ENCODE peak calls at places on chromosome 11, in nine cellular contexts. P is tibial nerve, N is sigmoid colon, W is stomach, J is transverse colon, Q is K562, B is esophagus muscularis mucosa, D is SK-N-SH, H is upper lobe of left lung. R is an unnamed sample.

GRCh38 chr11:44926036-44926435 is 24.6 kb downstream of the TP53I11 start:
- DNase-seq in P (no peak), N (no peak), W (no peak), J (no peak), Q (no peak), B (no peak), D (no peak), H (no peak), R (no peak)

GRCh38 chr11:35082322-35083180 is 56.4 kb upstream of the CD44 start:
- DNase-seq in P (peak; percentile 20), N (peak; percentile 75), W (peak; percentile 51), J (peak; percentile 72), Q (peak; percentile 86), B (no peak), D (no peak), H (peak; percentile 37), R (peak; percentile 25)

GRCh38 chr11:129286813-129287212 is 88.8 kb upstream of the BARX2 start:
- DNase-seq in P (no peak), N (no peak), W (no peak), J (no peak), Q (no peak), B (no peak), D (no peak), H (no peak), R (no peak)

GRCh38 chr11:81470446-81470845 is 1263.2 kb downstream of the FAM181B start:
- DNase-seq in P (no peak), N (no peak), W (peak; percentile 25), J (no peak), Q (no peak), B (no peak), D (no peak), H (no peak), R (peak; percentile 9)

GRCh38 chr11:17013548-17014320 is 480 bp downstream of the PLEKHA7 start:
- DNase-seq in P (no peak), N (peak; percentile 62), W (peak; percentile 62), J (peak; percentile 56), Q (no peak), B (no peak), D (peak; percentile 64), H (peak; percentile 92), R (peak; percentile 47)

GRCh38 chr11:46490576-46491100 is 99.1 kb upstream of the CHRM4 start:
- DNase-seq in P (no peak), N (no peak), W (no peak), J (no peak), Q (no peak), B (no peak), D (no peak), H (no peak), R (no peak)

GRCh38 chr11:117983163-117983475 is 3.1 kb upstream of the IL10RA start:
- DNase-seq in P (no peak), N (no peak), W (no peak), J (no peak), Q (no peak), B (no peak), D (no peak), H (no peak), R (no peak)

GRCh38 chr11:57422669-57423068 is 4.3 kb downstream of the SLC43A3 start:
- DNase-seq in P (no peak), N (no peak), W (no peak), J (no peak), Q (no peak), B (no peak), D (no peak), H (no peak), R (no peak)

GRCh38 chr11:118046051-118046963 is 30.6 kb upstream of the TMPRSS4 start:
- DNase-seq in P (no peak), N (no peak), W (no peak), J (no peak), Q (no peak), B (peak; percentile 55), D (no peak), H (no peak), R (no peak)

GRCh38 chr11:18452927-18453326 is 2.7 kb upstream of the LDHAL6A start:
- DNase-seq in P (no peak), N (no peak), W (no peak), J (no peak), Q (no peak), B (no peak), D (no peak), H (no peak), R (no peak)

GRCh38 chr11:33618363-33618735 is 82.3 kb downstream of the C11orf91 start:
- DNase-seq in P (no peak), N (no peak), W (no peak), J (no peak), Q (no peak), B (no peak), D (no peak), H (peak; percentile 22), R (no peak)

GRCh38 chr11:125945011-125945796 is 640 bp upstream of the VSIG10L2 start:
- DNase-seq in P (no peak), N (no peak), W (no peak), J (no peak), Q (no peak), B (peak; percentile 80), D (no peak), H (no peak), R (no peak)

GRCh38 chr11:117815262-117815803 is 9.2 kb downstream of the FXYD2 start:
- DNase-seq in P (no peak), N (no peak), W (no peak), J (peak; percentile 55), Q (no peak), B (no peak), D (no peak), H (peak; percentile 79), R (no peak)

GRCh38 chr11:5336331-5336730 is 7.0 kb downstream of the OR51B5 start:
- DNase-seq in P (no peak), N (no peak), W (no peak), J (no peak), Q (no peak), B (no peak), D (no peak), H (no peak), R (no peak)

GRCh38 chr11:116445108-116446047 is 327.4 kb downstream of the BUD13 start:
- DNase-seq in P (no peak), N (no peak), W (no peak), J (no peak), Q (no peak), B (no peak), D (no peak), H (no peak), R (no peak)

DNA sequence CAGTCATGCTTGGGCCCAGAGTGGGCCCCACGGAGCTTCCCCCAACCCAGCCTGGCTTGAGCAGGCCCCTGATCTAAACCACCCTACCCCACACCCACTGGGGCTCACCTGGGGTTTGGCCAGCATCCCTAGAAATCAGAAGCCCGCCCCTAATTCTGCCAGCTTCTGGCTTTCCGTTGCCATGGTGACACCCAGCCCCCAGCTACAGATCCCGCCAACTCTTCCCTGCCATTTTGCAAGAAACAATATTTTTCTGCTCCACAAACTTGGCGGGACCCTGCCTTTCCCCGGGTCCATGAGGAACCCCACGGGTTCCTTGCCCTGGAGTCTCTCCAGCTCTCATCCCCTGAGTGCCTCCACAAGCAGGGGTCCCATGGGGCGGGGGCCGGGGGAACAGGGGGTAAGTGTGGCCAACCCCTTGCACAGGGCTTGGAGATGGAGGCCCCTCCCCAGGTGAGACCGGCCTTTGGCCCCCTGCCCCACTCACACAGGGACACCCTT is 90.0 kb downstream of the CDKN1C start:
- DNase-seq in P (peak; percentile 6), N (peak; percentile 56), W (no peak), J (peak; percentile 6), Q (no peak), B (no peak), D (no peak), H (peak; percentile 45), R (peak; percentile 32)
- H3K27me3 ChIP-seq in P (no peaks in the 10 kb centered on the region), N (no peaks in the 10 kb centered on the region), W (no peaks in the 10 kb centered on the region), J (no peaks in the 10 kb centered on the region), Q (no peaks in the 10 kb centered on the region), B (no peaks in the 10 kb centered on the region), D (no peaks in the 10 kb centered on the region), H (no peaks in the 10 kb centered on the region), R (no peaks in the 10 kb centered on the region)

GRCh38 chr11:8229299-8230177 is 34.1 kb downstream of the LMO1 start:
- DNase-seq in P (no peak), N (no peak), W (peak; percentile 73), J (peak; percentile 68), Q (no peak), B (no peak), D (peak; percentile 83), H (no peak), R (no peak)
- TF ChIP-seq EP300 in P (no peak), N (no peak), W (no peak), J (no peak), Q (no peak), B (no peak), D (peak; percentile 82), H (no peak), R (no peak)

GRCh38 chr11:66643745-66644437 is 5.4 kb downstream of the RBM4 start:
- DNase-seq in P (no peak), N (no peak), W (no peak), J (no peak), Q (no peak), B (no peak), D (no peak), H (peak; percentile 47), R (no peak)
- H3K4me1 ChIP-seq in P (peaks cover 47% of the 10 kb centered on the region), N (no peaks in the 10 kb centered on the region), W (peaks cover 69% of the 10 kb centered on the region), J (peaks cover 63% of the 10 kb centered on the region), Q (peaks cover 14% of the 10 kb centered on the region), B (peaks cover 92% of the 10 kb centered on the region), D (peaks cover 52% of the 10 kb centered on the region), H (peaks cover 86% of the 10 kb centered on the region), R (peaks cover 23% of the 10 kb centered on the region)

GRCh38 chr11:119322921-119323531 is 6.1 kb upstream of the MCAM start:
- DNase-seq in P (peak; percentile 7), N (no peak), W (no peak), J (no peak), Q (no peak), B (no peak), D (no peak), H (peak; percentile 36), R (no peak)

GRCh38 chr11:119320593-119321524 is 3.9 kb upstream of the MCAM start:
- DNase-seq in P (no peak), N (peak; percentile 92), W (peak; percentile 64), J (peak; percentile 72), Q (peak; percentile 83), B (peak; percentile 92), D (no peak), H (peak; percentile 92), R (peak; percentile 46)

GRCh38 chr11:119324124-119324665 is 7.3 kb upstream of the MCAM start:
- DNase-seq in P (no peak), N (no peak), W (no peak), J (no peak), Q (no peak), B (no peak), D (no peak), H (no peak), R (no peak)

GRCh38 chr11:119322360-119322739 is 5.4 kb upstream of the MCAM start:
- DNase-seq in P (no peak), N (no peak), W (no peak), J (no peak), Q (no peak), B (no peak), D (no peak), H (no peak), R (no peak)

DNA sequence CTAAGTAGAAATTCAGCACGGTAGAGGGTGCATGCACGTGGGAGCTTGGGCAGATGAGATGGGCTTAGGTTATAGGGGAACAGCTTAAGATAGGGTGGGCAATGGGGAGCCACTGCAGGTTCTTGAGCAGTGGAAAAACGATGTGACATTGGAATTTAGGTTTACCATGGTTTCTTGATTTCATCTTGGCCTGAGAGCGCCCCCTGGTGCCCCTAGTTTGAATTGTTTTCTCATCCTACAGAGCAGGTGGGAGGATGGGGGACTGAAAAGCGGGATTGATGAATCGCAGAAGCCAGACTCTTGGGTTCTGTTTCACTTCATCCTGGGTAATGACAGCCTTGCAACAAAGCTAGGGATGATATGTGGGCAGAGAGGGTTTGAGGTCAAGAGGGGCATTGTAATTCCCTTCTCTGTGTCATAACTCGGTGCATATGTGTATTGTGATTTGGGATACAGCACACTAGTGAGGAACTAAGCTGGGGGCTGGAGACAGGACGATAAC is 6.7 kb upstream of the MCAM start:
- DNase-seq in P (peak; percentile 75), N (peak; percentile 91), W (peak; percentile 82), J (peak; percentile 84), Q (peak; percentile 56), B (no peak), D (peak; percentile 86), H (no peak), R (peak; percentile 77)
- H3K27me3 ChIP-seq in P (no peaks in the 10 kb centered on the region), N (no peaks in the 10 kb centered on the region), W (no peaks in the 10 kb centered on the region), J (peaks cover 25% of the 10 kb centered on the region), Q (no peaks in the 10 kb centered on the region), B (no peaks in the 10 kb centered on the region), D (no peaks in the 10 kb centered on the region), H (no peaks in the 10 kb centered on the region), R (no peaks in the 10 kb centered on the region)

R was measured in ovary.